ENCODE peak calls at places on chromosomes 12 and 14, in five cellular contexts. T, X, K, O and H are unnamed samples.
A peak's percentile ranks its signal among the peaks of the same experiment; 100 is the strongest.

GRCh38 chr12:78128236-78128635 is 297.5 kb downstream of the NAV3 start:
- DNase-seq in T (no peak), X (no peak), K (no peak), O (no peak), H (no peak)

GRCh38 chr12:55725556-55725955 is 3.3 kb downstream of the CD63 start:
- DNase-seq in T (no peak), X (no peak), K (no peak), O (no peak), H (no peak)

GRCh38 chr12:39272934-39273770 is 169.8 kb downstream of the KIF21A start:
- DNase-seq in T (peak; percentile 61), X (no peak), K (peak; percentile 38), O (no peak), H (no peak)

GRCh38 chr12:29907486-29907885 is 123.7 kb upstream of the TMTC1 start:
- DNase-seq in T (no peak), X (no peak), K (no peak), O (no peak), H (no peak)

GRCh38 chr14:37595809-37596595 is 573 bp downstream of the TTC6 start:
- DNase-seq in T (peak; percentile 93), X (no peak), K (no peak), O (no peak), H (no peak)

GRCh38 chr12:124605150-124605549 is 37.7 kb upstream of the NCOR2 start:
- DNase-seq in T (no peak), X (no peak), K (no peak), O (no peak), H (no peak)

GRCh38 chr12:30257614-30258013 is 438.1 kb downstream of the IPO8 start:
- DNase-seq in T (no peak), X (no peak), K (no peak), O (no peak), H (no peak)

GRCh38 chr12:94190623-94191022 is 42.2 kb downstream of the PLXNC1 start:
- DNase-seq in T (no peak), X (no peak), K (no peak), O (no peak), H (no peak)

GRCh38 chr12:94405378-94406116 is 54.1 kb downstream of the CEP83 start:
- DNase-seq in T (no peak), X (no peak), K (no peak), O (no peak), H (no peak)

GRCh38 chr12:68591716-68592437 is 18.8 kb upstream of the RAP1B start:
- DNase-seq in T (no peak), X (no peak), K (no peak), O (no peak), H (no peak)

GRCh38 chr14:32625211-32625610 is 296.1 kb downstream of the AKAP6 start:
- DNase-seq in T (no peak), X (no peak), K (no peak), O (no peak), H (no peak)

GRCh38 chr14:78764645-78765044 is 594.5 kb downstream of the NRXN3 start:
- DNase-seq in T (no peak), X (no peak), K (no peak), O (no peak), H (no peak)

GRCh38 chr14:87935895-87936294 is 57.1 kb downstream of the GALC start:
- DNase-seq in T (no peak), X (no peak), K (no peak), O (no peak), H (no peak)

GRCh38 chr14:87944987-87945604 is 47.9 kb downstream of the GALC start:
- DNase-seq in T (peak; percentile 56), X (no peak), K (no peak), O (no peak), H (no peak)

GRCh38 chr14:87935081-87935828 is 57.7 kb downstream of the GALC start:
- DNase-seq in T (no peak), X (no peak), K (no peak), O (no peak), H (no peak)

GRCh38 chr14:87940382-87940781 is 52.6 kb downstream of the GALC start:
- DNase-seq in T (no peak), X (no peak), K (no peak), O (no peak), H (no peak)

DNA sequence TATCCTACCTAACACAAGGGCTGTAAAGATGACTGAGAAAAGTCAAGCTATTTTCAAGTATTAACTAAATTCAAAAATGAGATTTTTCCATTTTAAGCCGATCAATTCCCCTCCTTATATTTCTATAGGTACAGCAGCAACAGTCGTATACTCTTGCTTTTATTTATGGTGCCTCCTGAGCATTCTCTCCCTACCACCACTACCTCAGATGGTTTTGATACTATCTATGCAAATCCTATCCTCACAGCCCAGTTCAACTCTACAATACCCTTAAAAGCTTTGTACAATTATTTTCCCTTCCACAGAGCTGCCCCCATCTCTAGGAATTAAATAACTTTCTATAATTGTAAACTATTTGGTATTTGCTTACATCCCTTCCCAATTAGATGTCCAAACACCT is 52.1 kb downstream of the GALC start:
- DNase-seq in T (no peak), X (no peak), K (no peak), O (no peak), H (no peak)
- H3K4me3 ChIP-seq in T (no peak overlapping the region), X (no peak overlapping the region), K (no peak overlapping the region), O (no peak overlapping the region), H (no peak overlapping the region)

GRCh38 chr12:57210926-57211700 is 5.5 kb upstream of the NXPH4 start:
- DNase-seq in T (no peak), X (no peak), K (no peak), O (no peak), H (no peak)

GRCh38 chr12:57209916-57210315 is 6.7 kb upstream of the NXPH4 start:
- DNase-seq in T (no peak), X (no peak), K (no peak), O (no peak), H (no peak)

GRCh38 chr12:57210461-57210860 is 6.1 kb upstream of the NXPH4 start:
- DNase-seq in T (no peak), X (no peak), K (no peak), O (no peak), H (no peak)

GRCh38 chr12:57208116-57208945 is 8.3 kb upstream of the NXPH4 start:
- DNase-seq in T (no peak), X (no peak), K (no peak), O (no peak), H (no peak)

GRCh38 chr12:57208946-57209282 is 7.7 kb upstream of the NXPH4 start:
- DNase-seq in T (no peak), X (peak; percentile 81), K (no peak), O (peak; percentile 78), H (no peak)
- H3K4me1 ChIP-seq in T (peaks cover under 1% of the 10 kb centered on the region), X (peaks cover 9% of the 10 kb centered on the region), K (no peaks in the 10 kb centered on the region), O (peaks cover 14% of the 10 kb centered on the region), H (no peaks in the 10 kb centered on the region)

GRCh38 chr12:69783365-69783764 is 41.7 kb upstream of the MYRFL start:
- DNase-seq in T (no peak), X (no peak), K (no peak), O (no peak), H (no peak)

GRCh38 chr12:69779928-69780327 is 41.3 kb downstream of the RAB3IP start:
- DNase-seq in T (no peak), X (no peak), K (peak; percentile 31), O (no peak), H (no peak)
- TF ChIP-seq CTCF in T (peak; percentile 21), X (no peak), K (no peak), O (no peak), H (no peak)

DNA sequence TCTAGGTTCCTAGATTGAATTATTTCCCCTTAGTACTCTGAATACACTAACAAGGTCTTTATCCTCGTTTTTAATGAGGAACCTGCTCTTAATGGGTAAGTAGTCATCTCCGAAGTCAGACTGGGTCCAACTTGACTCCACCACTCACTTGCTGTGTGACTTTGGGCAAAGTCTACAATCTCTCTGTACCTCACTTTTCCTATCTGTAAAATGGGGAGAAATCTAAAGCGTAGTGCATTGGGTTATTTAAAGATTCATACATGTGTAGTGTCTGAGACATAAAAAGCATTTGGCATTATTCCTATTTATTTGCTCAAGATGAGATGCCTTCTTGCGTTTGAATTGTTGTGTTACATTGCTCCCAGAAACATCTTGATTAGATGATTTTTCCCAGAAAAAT is 51.5 kb downstream of the GTF2A1 start:
- DNase-seq in T (no peak), X (no peak), K (no peak), O (no peak), H (no peak)
- H3K4me3 ChIP-seq in T (peak overlapping the region; percentile 38), X (peak overlapping the region; percentile 61), K (no peak overlapping the region), O (peak overlapping the region; percentile 77), H (peak overlapping the region; percentile 75)

GRCh38 chr14:95496690-95497241 is 19.7 kb downstream of the SYNE3 start:
- DNase-seq in T (peak; percentile 53), X (no peak), K (no peak), O (no peak), H (peak; percentile 72)
- H3K4me1 ChIP-seq in T (peaks cover 41% of the 10 kb centered on the region), X (peaks cover 39% of the 10 kb centered on the region), K (peaks cover 37% of the 10 kb centered on the region), O (peaks cover 13% of the 10 kb centered on the region), H (peaks cover 19% of the 10 kb centered on the region)

GRCh38 chr12:131487379-131488129 is 223.3 kb upstream of the SFSWAP start:
- DNase-seq in T (no peak), X (no peak), K (no peak), O (no peak), H (peak; percentile 30)
- TF ChIP-seq CTCF in T (no peak), X (no peak), K (no peak), O (no peak), H (no peak)

GRCh38 chr12:83121886-83122622 is 435.3 kb downstream of the TMTC2 start:
- DNase-seq in T (no peak), X (no peak), K (no peak), O (no peak), H (no peak)

GRCh38 chr12:83128529-83128928 is 441.8 kb downstream of the TMTC2 start:
- DNase-seq in T (no peak), X (no peak), K (no peak), O (no peak), H (no peak)

GRCh38 chr12:83122623-83122934 is 435.9 kb downstream of the TMTC2 start:
- DNase-seq in T (no peak), X (no peak), K (no peak), O (no peak), H (no peak)

GRCh38 chr12:83123039-83123438 is 436.3 kb downstream of the TMTC2 start:
- DNase-seq in T (no peak), X (no peak), K (no peak), O (no peak), H (no peak)
- H3K4me3 ChIP-seq in T (no peak overlapping the region), X (no peak overlapping the region), K (no peak overlapping the region), O (no peak overlapping the region), H (no peak overlapping the region)